ENCODE peak calls at places on chromosomes 7 and 10, in six cellular contexts. Q, D, B, I, X and S are unnamed samples. For H3F3A, the result is how much of the 10 kb centered on the place peaks cover.

GRCh38 chr7:139620676-139621344 is 97.3 kb downstream of the CLEC2L start:
- DNase-seq in Q (peak), D (peak), B (peak), I (peak), X (peak), S (peak)

GRCh38 chr7:45710271-45711160 is 136.3 kb downstream of the ADCY1 start:
- DNase-seq in Q (no peak), D (no peak), B (no peak), I (no peak), X (no peak), S (no peak)

GRCh38 chr10:69863580-69863979 is 61.9 kb downstream of the COL13A1 start:
- DNase-seq in Q (no peak), D (peak), B (no peak), I (no peak), X (peak), S (no peak)

GRCh38 chr7:45026984-45027773 is 27.2 kb downstream of the CCM2 start:
- DNase-seq in Q (no peak), D (peak), B (no peak), I (no peak), X (no peak), S (peak)

GRCh38 chr10:70320751-70321150 is 36.9 kb upstream of the NPFFR1 start:
- DNase-seq in Q (no peak), D (peak), B (no peak), I (no peak), X (no peak), S (no peak)

GRCh38 chr10:75764974-75765551 is 333.6 kb downstream of the LRMDA start:
- DNase-seq in Q (no peak), D (no peak), B (no peak), I (peak), X (no peak), S (no peak)

GRCh38 chr10:131178521-131178920 is 133.0 kb downstream of the TCERG1L start:
- DNase-seq in Q (no peak), D (no peak), B (no peak), I (no peak), X (no peak), S (no peak)

GRCh38 chr10:17134737-17135260 is 5.2 kb upstream of the CUBN start:
- DNase-seq in Q (no peak), D (no peak), B (peak), I (peak), X (peak), S (no peak)

GRCh38 chr7:31648288-31648687 is 38.7 kb upstream of the PPP1R17 start:
- DNase-seq in Q (no peak), D (peak), B (peak), I (peak), X (peak), S (no peak)

GRCh38 chr7:418636-419280 is 100.9 kb downstream of the PDGFA start:
- DNase-seq in Q (no peak), D (no peak), B (no peak), I (no peak), X (no peak), S (no peak)

GRCh38 chr7:139304517-139304916 is 36.6 kb upstream of the FMC1 start:
- DNase-seq in Q (no peak), D (no peak), B (no peak), I (no peak), X (no peak), S (no peak)

GRCh38 chr7:29565186-29565540 is 1.5 kb downstream of the PRR15 start:
- DNase-seq in Q (no peak), D (peak), B (peak), I (no peak), X (no peak), S (no peak)

GRCh38 chr7:139762886-139763285 is 14.9 kb downstream of the HIPK2 start:
- DNase-seq in Q (no peak), D (peak), B (no peak), I (no peak), X (no peak), S (no peak)

GRCh38 chr10:15558136-15558535 is 161.6 kb downstream of the ITGA8 start:
- DNase-seq in Q (no peak), D (peak), B (no peak), I (no peak), X (no peak), S (no peak)

GRCh38 chr7:5491251-5492044 is 67.8 kb upstream of the TNRC18 start:
- DNase-seq in Q (no peak), D (no peak), B (no peak), I (no peak), X (no peak), S (no peak)

GRCh38 chr7:142669074-142669654 is 80.1 kb upstream of the PRSS1 start:
- DNase-seq in Q (no peak), D (peak), B (peak), I (peak), X (peak), S (peak)

GRCh38 chr7:157547611-157548010 is 210.8 kb downstream of the DNAJB6 start:
- DNase-seq in Q (no peak), D (no peak), B (no peak), I (no peak), X (no peak), S (no peak)

GRCh38 chr7:5693529-5693928 is 87.9 kb downstream of the RNF216 start:
- DNase-seq in Q (peak), D (peak), B (peak), I (no peak), X (peak), S (peak)

GRCh38 chr7:3916146-3916545 is 615.1 kb downstream of the SDK1 start:
- DNase-seq in Q (no peak), D (no peak), B (no peak), I (no peak), X (peak), S (no peak)

GRCh38 chr10:99403674-99404073 is 26.8 kb downstream of the GOT1 start:
- DNase-seq in Q (no peak), D (no peak), B (no peak), I (no peak), X (peak), S (no peak)

GRCh38 chr10:87957702-87958101 is 94.3 kb downstream of the PTEN start:
- DNase-seq in Q (no peak), D (no peak), B (no peak), I (no peak), X (no peak), S (no peak)

GRCh38 chr10:87956055-87956454 is 92.6 kb downstream of the PTEN start:
- DNase-seq in Q (no peak), D (no peak), B (no peak), I (no peak), X (no peak), S (no peak)

DNA sequence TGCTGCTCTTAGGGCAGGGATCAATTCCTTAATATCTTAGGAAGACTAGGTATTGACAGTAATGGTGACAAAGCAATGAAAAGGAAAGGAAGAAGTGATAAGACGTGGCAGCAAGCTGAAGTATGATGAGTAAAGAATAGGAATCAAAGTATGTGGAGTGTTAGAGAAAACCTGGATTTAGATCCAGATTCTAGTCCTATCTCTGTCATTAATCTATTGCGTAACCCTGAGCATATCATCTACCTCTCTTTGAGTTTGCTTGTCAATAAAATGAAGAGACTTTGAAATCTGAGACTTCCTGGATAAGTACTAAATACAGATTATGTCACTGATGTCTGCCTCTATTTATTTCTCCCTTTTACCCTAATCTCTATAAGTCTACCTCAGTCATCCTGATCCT is 89.2 kb downstream of the PTEN start:
- DNase-seq in Q (no peak), D (no peak), B (no peak), I (no peak), X (no peak), S (no peak)
- H3F3A ChIP-seq in Q (under half), D (under half), B (under half), I (under half), X (under half), S (under half)

DNA sequence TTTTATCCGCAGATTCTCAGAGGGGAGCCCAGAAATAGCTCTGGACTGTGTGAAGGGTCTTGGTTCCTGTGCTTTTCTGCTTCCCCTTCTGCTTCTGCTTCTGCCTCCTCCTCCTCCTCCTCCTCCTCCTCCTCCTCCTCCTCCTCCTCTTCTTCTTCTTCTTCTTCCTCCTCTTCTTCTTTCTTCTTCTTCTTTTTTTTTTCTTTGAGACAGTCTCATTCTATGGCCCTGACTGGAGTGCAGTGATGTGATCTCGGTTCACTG is 11.6 kb downstream of the PDZD7 start:
- DNase-seq in Q (no peak), D (no peak), B (no peak), I (no peak), X (no peak), S (no peak)
- H3K4me2 ChIP-seq in Q (no peak), D (no peak), B (peak), I (peak), X (peak), S (no peak)

GRCh38 chr10:130135676-130136213 is 446 bp upstream of the GLRX3 start:
- DNase-seq in Q (no peak), D (no peak), B (no peak), I (no peak), X (no peak), S (no peak)

GRCh38 chr10:130138479-130138866 is 2.3 kb downstream of the GLRX3 start:
- DNase-seq in Q (peak), D (peak), B (no peak), I (no peak), X (peak), S (no peak)

GRCh38 chr10:130136214-130137076 is at the start of gene GLRX3:
- DNase-seq in Q (peak), D (peak), B (peak), I (peak), X (peak), S (peak)

GRCh38 chr10:130137077-130137448 is 872 bp downstream of the GLRX3 start:
- DNase-seq in Q (no peak), D (peak), B (no peak), I (peak), X (peak), S (no peak)

DNA sequence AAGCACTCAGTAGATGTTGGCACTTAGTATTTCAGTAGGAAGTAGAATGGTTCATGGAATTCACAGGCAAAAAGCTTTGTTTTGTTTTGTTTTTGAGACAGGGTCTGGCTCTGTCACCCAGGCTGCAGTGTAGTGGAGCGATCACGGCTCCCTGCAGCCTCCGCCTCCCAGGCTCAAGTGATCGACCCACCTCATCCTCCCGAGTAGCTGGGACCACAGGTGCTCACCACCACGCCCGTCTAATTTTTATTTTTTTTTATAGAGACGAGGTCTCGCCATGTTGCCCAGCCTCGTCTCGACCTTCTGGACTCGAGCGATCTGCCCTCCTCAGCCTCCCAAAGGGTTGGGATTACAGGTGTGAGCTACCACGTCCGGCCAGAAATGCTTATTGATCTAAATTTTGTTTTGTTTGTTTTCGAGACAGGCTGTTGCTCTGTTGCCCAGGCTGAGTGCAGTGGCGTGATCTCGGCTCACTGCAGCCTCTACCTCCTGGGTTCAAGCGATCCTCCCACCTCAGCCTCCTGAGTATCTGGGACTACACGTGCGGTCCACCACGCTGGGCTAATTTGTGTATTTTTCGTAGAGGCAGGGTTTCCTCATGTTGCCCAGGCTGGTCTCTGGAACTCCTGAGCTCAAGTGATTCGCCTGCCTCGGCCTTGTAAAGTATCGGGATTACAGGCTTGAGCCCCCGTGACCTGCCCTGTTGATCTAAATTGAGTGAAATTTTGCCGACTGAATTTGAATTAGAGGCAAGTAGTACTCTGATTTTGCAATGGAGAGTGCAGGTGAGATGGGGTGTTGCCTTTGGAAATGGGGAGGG is 1.7 kb downstream of the GLRX3 start:
- DNase-seq in Q (no peak), D (no peak), B (no peak), I (no peak), X (no peak), S (no peak)
- H3K4me3 ChIP-seq in Q (peak), D (peak), B (peak), I (peak), X (peak), S (peak)

GRCh38 chr10:517872-518475 is 171.5 kb downstream of the DIP2C start:
- DNase-seq in Q (no peak), D (no peak), B (no peak), I (no peak), X (no peak), S (no peak)

GRCh38 chr10:517236-517635 is 172.2 kb downstream of the DIP2C start:
- DNase-seq in Q (no peak), D (no peak), B (no peak), I (no peak), X (no peak), S (no peak)

GRCh38 chr10:515674-516073 is 173.8 kb downstream of the DIP2C start:
- DNase-seq in Q (no peak), D (no peak), B (no peak), I (no peak), X (no peak), S (peak)

GRCh38 chr10:519055-519715 is 170.3 kb downstream of the DIP2C start:
- DNase-seq in Q (no peak), D (no peak), B (no peak), I (no peak), X (no peak), S (no peak)

DNA sequence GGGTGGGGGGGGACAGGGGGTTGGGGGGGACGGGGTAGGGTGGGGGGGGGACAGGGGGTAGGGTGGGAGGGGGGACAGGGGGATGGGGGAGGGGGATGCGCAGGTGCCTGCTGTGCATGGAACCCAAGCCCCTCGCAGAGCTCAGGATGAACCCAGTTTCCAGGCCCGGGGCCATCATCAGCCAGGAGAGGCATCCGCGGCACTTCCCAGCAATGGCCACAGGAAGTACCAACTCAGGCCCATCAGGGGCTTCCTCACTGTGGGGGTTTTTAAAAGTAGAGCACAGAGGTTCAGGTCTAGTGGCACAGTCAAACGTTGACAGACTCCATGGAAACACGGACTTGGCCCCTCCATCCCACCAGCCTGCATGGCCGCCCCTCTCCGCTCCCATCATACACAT is 172.7 kb downstream of the DIP2C start:
- DNase-seq in Q (no peak), D (peak), B (no peak), I (no peak), X (no peak), S (no peak)
- H3F3A ChIP-seq in Q (under half), D (under half), B (under half), I (under half), X (under half), S (under half)

GRCh38 chr7:128755075-128755474 is 15.9 kb downstream of the CALU start:
- DNase-seq in Q (no peak), D (no peak), B (no peak), I (no peak), X (no peak), S (no peak)
- H3K4me2 ChIP-seq in Q (no peak), D (peak), B (no peak), I (no peak), X (no peak), S (no peak)

GRCh38 chr10:124378271-124378670 is 40.5 kb downstream of the OAT start:
- DNase-seq in Q (no peak), D (no peak), B (no peak), I (no peak), X (no peak), S (no peak)
- H3K4me3 ChIP-seq in Q (no peak), D (no peak), B (no peak), I (no peak), X (no peak), S (no peak)

DNA sequence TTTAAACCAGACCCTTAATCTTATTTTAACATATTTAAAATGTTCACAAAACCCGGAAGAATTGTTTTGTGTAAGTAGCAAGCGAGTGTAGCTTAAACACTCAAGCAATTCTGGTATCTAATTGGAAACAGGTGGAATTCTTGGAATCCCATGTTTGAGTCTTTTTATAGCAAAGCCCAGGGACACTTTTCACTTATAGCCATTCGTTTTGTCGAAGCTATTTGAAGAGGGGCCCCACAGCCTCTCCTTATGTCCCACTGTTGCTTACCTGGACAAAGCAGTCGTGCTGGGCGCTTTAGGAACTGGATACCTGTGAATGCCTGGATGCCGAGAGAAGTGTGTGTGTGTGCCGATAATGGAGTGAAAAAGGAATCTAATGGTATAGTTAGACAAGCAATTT is 3.3 kb downstream of the CUX1 start:
- DNase-seq in Q (no peak), D (peak), B (no peak), I (peak), X (no peak), S (no peak)
- H3F3A ChIP-seq in Q (under half), D (under half), B (under half), I (under half), X (under half), S (under half)

GRCh38 chr7:155971180-155971770 is 159.0 kb upstream of the SHH start:
- DNase-seq in Q (no peak), D (no peak), B (no peak), I (no peak), X (no peak), S (no peak)
- H3K4me2 ChIP-seq in Q (no peak), D (no peak), B (no peak), I (no peak), X (no peak), S (no peak)

GRCh38 chr10:103111918-103112877 is 80.9 kb downstream of the NT5C2 start:
- DNase-seq in Q (no peak), D (no peak), B (no peak), I (no peak), X (no peak), S (peak)
- H3K4me3 ChIP-seq in Q (no peak), D (no peak), B (no peak), I (no peak), X (no peak), S (peak)